ENCODE peak calls at places on chromosomes 7 and 10, in ten cellular contexts. A is HS-5; L is activated naive CD4-positive, alpha-beta T cell treated with anti-CD3 and anti-CD28 coated beads, Interleukin-2, amount 10 ng/mL, durations not matched to agents 7 days and 5 days; V is NCI-H510A treated with DMSO at 0.1 percent for 48 hours; C is brain microvascular endothelial cell; R is WTC11; N is RPMI7951; B is IMR-90; K is head of caudate nucleus; O is NCI-H69. I is an unnamed sample.

GRCh38 chr7:4610768-4611467 is 71.2 kb upstream of the FOXK1 start:
- DNase-seq in A (peak; percentile 49), L (peak; percentile 63), V (peak; percentile 68), C (peak; percentile 69), R (peak; percentile 36), N (peak; percentile 67), B (peak; percentile 69), K (peak; percentile 46), O (peak; percentile 74), I (peak; percentile 68)

GRCh38 chr10:35191523-35191922 is 64.9 kb downstream of the CREM start:
- DNase-seq in A (no peak), L (no peak), V (no peak), C (peak; percentile 7), R (no peak), N (no peak), B (peak; percentile 47), K (no peak), O (no peak), I (no peak)

GRCh38 chr10:58335306-58336005 is 650 bp downstream of the UBE2D1 start:
- DNase-seq in A (peak; percentile 48), L (peak; percentile 37), V (no peak), C (peak; percentile 20), R (peak; percentile 26), N (peak; percentile 46), B (peak; percentile 61), K (peak; percentile 16), O (peak; percentile 48), I (peak; percentile 35)

GRCh38 chr10:78205457-78205856 is 171.8 kb downstream of the RPS24 start:
- DNase-seq in A (no peak), L (peak; percentile 30), V (no peak), C (no peak), R (no peak), N (no peak), B (no peak), K (no peak), O (no peak), I (no peak)

GRCh38 chr10:91745086-91745831 is 53.0 kb upstream of the TNKS2 start:
- DNase-seq in A (no peak), L (no peak), V (peak; percentile 34), C (no peak), R (peak; percentile 68), N (peak; percentile 12), B (no peak), K (no peak), O (peak; percentile 24), I (no peak)

GRCh38 chr10:63115732-63116383 is 17.3 kb upstream of the NRBF2 start:
- DNase-seq in A (no peak), L (no peak), V (no peak), C (peak; percentile 49), R (no peak), N (peak; percentile 89), B (peak; percentile 75), K (peak; percentile 63), O (no peak), I (peak; percentile 87)

GRCh38 chr7:96669812-96670211 is 39.8 kb downstream of the SEM1 start:
- DNase-seq in A (no peak), L (no peak), V (no peak), C (no peak), R (no peak), N (no peak), B (no peak), K (no peak), O (peak; percentile 99), I (no peak)

GRCh38 chr7:34539003-34539402 is 119.0 kb upstream of the NPSR1 start:
- DNase-seq in A (no peak), L (no peak), V (no peak), C (no peak), R (no peak), N (no peak), B (no peak), K (no peak), O (no peak), I (no peak)

GRCh38 chr7:17996442-17997223 is 31.0 kb downstream of the PRPS1L1 start:
- DNase-seq in A (no peak), L (no peak), V (no peak), C (no peak), R (no peak), N (no peak), B (no peak), K (no peak), O (peak; percentile 75), I (no peak)

GRCh38 chr7:24795407-24795767 is 38.1 kb upstream of the GSDME start:
- DNase-seq in A (no peak), L (no peak), V (no peak), C (no peak), R (no peak), N (no peak), B (no peak), K (no peak), O (no peak), I (no peak)

GRCh38 chr7:29396563-29396962 is 167.1 kb upstream of the PRR15 start:
- DNase-seq in A (no peak), L (no peak), V (no peak), C (no peak), R (no peak), N (no peak), B (no peak), K (no peak), O (peak; percentile 70), I (no peak)

GRCh38 chr7:149171894-149172533 is 23.3 kb upstream of the ZNF282 start:
- DNase-seq in A (no peak), L (no peak), V (no peak), C (no peak), R (no peak), N (no peak), B (peak; percentile 63), K (no peak), O (no peak), I (no peak)

GRCh38 chr10:58477122-58477521 is 35.5 kb upstream of the BICC1 start:
- DNase-seq in A (no peak), L (no peak), V (no peak), C (peak; percentile 34), R (peak; percentile 46), N (peak; percentile 76), B (peak; percentile 51), K (no peak), O (peak; percentile 1), I (peak; percentile 63)

GRCh38 chr10:30055094-30055701 is 4.2 kb downstream of the JCAD start:
- DNase-seq in A (no peak), L (no peak), V (no peak), C (no peak), R (no peak), N (no peak), B (peak; percentile 67), K (no peak), O (no peak), I (peak; percentile 31)

GRCh38 chr7:80288175-80289122 is 153.8 kb downstream of the GNAI1 start:
- DNase-seq in A (no peak), L (no peak), V (no peak), C (peak; percentile 98), R (peak; percentile 47), N (no peak), B (peak; percentile 84), K (peak; percentile 69), O (peak; percentile 32), I (no peak)

GRCh38 chr7:7956531-7957221 is 11.9 kb upstream of the GLCCI1 start:
- DNase-seq in A (peak; percentile 86), L (no peak), V (peak; percentile 76), C (no peak), R (no peak), N (no peak), B (peak; percentile 78), K (no peak), O (peak; percentile 96), I (peak; percentile 49)

GRCh38 chr10:66535418-66535817 is 390.4 kb upstream of the LRRTM3 start:
- DNase-seq in A (no peak), L (no peak), V (no peak), C (no peak), R (no peak), N (no peak), B (no peak), K (no peak), O (peak; percentile 76), I (no peak)

GRCh38 chr7:142626420-142627035 is 122.7 kb upstream of the PRSS1 start:
- DNase-seq in A (no peak), L (peak; percentile 77), V (no peak), C (peak; percentile 45), R (peak; percentile 89), N (peak; percentile 71), B (peak; percentile 15), K (peak; percentile 51), O (peak; percentile 52), I (peak; percentile 36)

GRCh38 chr7:369981-370621 is 80.1 kb downstream of the FOXL3 start:
- DNase-seq in A (no peak), L (peak; percentile 5), V (no peak), C (no peak), R (no peak), N (no peak), B (no peak), K (no peak), O (no peak), I (no peak)

GRCh38 chr10:1183033-1183396 is 126.8 kb downstream of the WDR37 start:
- DNase-seq in A (no peak), L (no peak), V (peak; percentile 84), C (no peak), R (no peak), N (no peak), B (no peak), K (no peak), O (peak; percentile 26), I (no peak)

GRCh38 chr7:134246347-134246746 is 70.4 kb downstream of the SLC35B4 start:
- DNase-seq in A (no peak), L (no peak), V (no peak), C (no peak), R (no peak), N (no peak), B (no peak), K (no peak), O (peak; percentile 61), I (no peak)

GRCh38 chr10:65719790-65720189 is 1206.0 kb upstream of the LRRTM3 start:
- DNase-seq in A (no peak), L (no peak), V (no peak), C (no peak), R (no peak), N (no peak), B (no peak), K (no peak), O (no peak), I (no peak)

GRCh38 chr7:34807548-34808340 is 149.7 kb downstream of the NPSR1 start:
- DNase-seq in A (no peak), L (no peak), V (no peak), C (no peak), R (no peak), N (no peak), B (no peak), K (no peak), O (no peak), I (no peak)

GRCh38 chr10:35632027-35632426 is 10.1 kb downstream of the FZD8 start:
- DNase-seq in A (no peak), L (no peak), V (no peak), C (no peak), R (no peak), N (no peak), B (no peak), K (no peak), O (no peak), I (no peak)

GRCh38 chr10:97915346-97915745 is 65.7 kb downstream of the GOLGA7B start:
- DNase-seq in A (no peak), L (no peak), V (no peak), C (no peak), R (no peak), N (no peak), B (no peak), K (no peak), O (peak; percentile 46), I (no peak)

GRCh38 chr10:68550747-68551411 is 9.3 kb upstream of the TET1 start:
- DNase-seq in A (no peak), L (peak; percentile 68), V (peak; percentile 84), C (peak; percentile 72), R (peak; percentile 67), N (peak; percentile 76), B (peak; percentile 82), K (peak; percentile 37), O (peak; percentile 74), I (peak; percentile 83)

GRCh38 chr10:103931603-103932002 is 13.6 kb upstream of the STN1 start:
- DNase-seq in A (no peak), L (no peak), V (no peak), C (no peak), R (no peak), N (no peak), B (no peak), K (no peak), O (no peak), I (no peak)

GRCh38 chr7:47807756-47808155 is 140.5 kb downstream of the PKD1L1 start:
- DNase-seq in A (no peak), L (no peak), V (no peak), C (no peak), R (peak; percentile 41), N (no peak), B (no peak), K (no peak), O (peak; percentile 39), I (no peak)